ENCODE peak calls at places on chromosomes 2 and 18, in ten cellular contexts. Z is NCI-H345, A is NT2/D1, U is T-cell, G is AG08396, I is NCI-H1930, H is fibroblast of mammary gland, O is Right ventricle myocardium superior, T is SK-N-SH, Y is IMR-90. E is an unnamed sample.

GRCh38 chr18:40902436-40902835 is 1052.6 kb upstream of the PIK3C3 start:
- DNase-seq in Z (no peak), A (no peak), U (no peak), G (no peak), I (no peak), H (no peak), O (no peak), T (no peak), Y (no peak), E (peak)

GRCh38 chr2:31894656-31895055 is 116.2 kb downstream of the MEMO1 start:
- DNase-seq in Z (no peak), A (no peak), U (no peak), G (no peak), I (no peak), H (no peak), O (no peak), T (no peak), Y (no peak), E (no peak)

GRCh38 chr2:69933839-69934613 is 19.1 kb downstream of the MXD1 start:
- DNase-seq in Z (no peak), A (no peak), U (no peak), G (peak), I (no peak), H (peak), O (no peak), T (no peak), Y (peak), E (peak)

GRCh38 chr2:113791697-113792590 is 35.5 kb upstream of the SLC35F5 start:
- DNase-seq in Z (no peak), A (no peak), U (no peak), G (no peak), I (no peak), H (no peak), O (no peak), T (no peak), Y (peak), E (peak)

GRCh38 chr2:222034058-222034457 is 264.7 kb downstream of the PAX3 start:
- DNase-seq in Z (peak), A (no peak), U (no peak), G (no peak), I (no peak), H (no peak), O (no peak), T (no peak), Y (no peak), E (no peak)

GRCh38 chr2:227817940-227818568 is 4.4 kb downstream of the CCL20 start:
- DNase-seq in Z (peak), A (peak), U (peak), G (peak), I (no peak), H (peak), O (peak), T (peak), Y (peak), E (peak)

GRCh38 chr2:183348492-183348891 is 224.2 kb downstream of the NUP35 start:
- DNase-seq in Z (no peak), A (no peak), U (no peak), G (no peak), I (no peak), H (no peak), O (no peak), T (no peak), Y (no peak), E (no peak)

GRCh38 chr2:100757621-100758394 is 62.1 kb upstream of the NPAS2 start:
- DNase-seq in Z (no peak), A (peak), U (no peak), G (peak), I (no peak), H (peak), O (no peak), T (no peak), Y (peak), E (peak)

GRCh38 chr2:164756773-164757172 is 84.8 kb downstream of the COBLL1 start:
- DNase-seq in Z (no peak), A (no peak), U (no peak), G (no peak), I (no peak), H (no peak), O (no peak), T (no peak), Y (no peak), E (no peak)

GRCh38 chr18:57792741-57793629 is 10.1 kb downstream of the ATP8B1 start:
- DNase-seq in Z (no peak), A (no peak), U (no peak), G (no peak), I (no peak), H (no peak), O (no peak), T (no peak), Y (no peak), E (no peak)

E was measured in astrocyte of the hippocampus.